ENCODE peak calls at places on chromosomes 11 and 22, in ten cellular contexts. M is gastrocnemius medialis, G is stomach, R is right lobe of liver, Z is body of pancreas, X is adrenal gland, H is ovary, D is heart left ventricle, W is HepG2, P is sigmoid colon. A is an unnamed sample.

GRCh38 chr11:776459-777287 is 614 bp downstream of the GATD1 start:
- DNase-seq in M (no peak), R (peak; percentile 58), Z (peak; percentile 35), X (peak; percentile 43), D (no peak), P (peak; percentile 70), G (no peak), W (no peak), H (peak; percentile 68), A (no peak)

GRCh38 chr11:63764201-63764711 is 4.3 kb downstream of the ZFTA start:
- DNase-seq in Z (no peak), H (no peak), G (no peak), W (no peak), P (peak; percentile 73), X (peak; percentile 17), R (no peak), M (no peak), D (peak; percentile 13), A (no peak)

GRCh38 chr11:99268895-99269294 is 248.1 kb downstream of the CNTN5 start:
- DNase-seq in Z (no peak), D (no peak), H (no peak), G (no peak), R (no peak), W (no peak), X (no peak), M (no peak), P (no peak), A (no peak)

GRCh38 chr22:30337461-30337778 is 10.7 kb upstream of the TBC1D10A start:
- DNase-seq in G (no peak), Z (no peak), H (no peak), D (no peak), M (no peak), W (no peak), X (no peak), P (no peak), R (peak; percentile 82), A (no peak)

GRCh38 chr22:42624551-42625106 is 9.9 kb upstream of the POLDIP3 start:
- DNase-seq in M (no peak), G (no peak), R (no peak), D (no peak), X (no peak), Z (no peak), H (no peak), P (no peak), W (no peak), A (no peak)

GRCh38 chr11:34373727-34374126 is 15.9 kb upstream of the ABTB2 start:
- DNase-seq in H (no peak), P (no peak), G (no peak), D (no peak), X (no peak), Z (no peak), M (no peak), W (no peak), R (no peak), A (no peak)

GRCh38 chr22:39208013-39208680 is 36.6 kb downstream of the PDGFB start:
- DNase-seq in H (no peak), M (no peak), R (no peak), P (peak; percentile 62), X (no peak), Z (peak; percentile 25), D (no peak), W (no peak), G (no peak), A (no peak)

GRCh38 chr22:38734203-38735100 is 21.3 kb downstream of the SUN2 start:
- DNase-seq in G (no peak), H (peak; percentile 42), D (no peak), R (no peak), M (no peak), W (no peak), Z (no peak), X (no peak), P (no peak), A (no peak)

GRCh38 chr11:76660533-76661305 is 9.8 kb downstream of the LRRC32 start:
- DNase-seq in R (peak; percentile 37), Z (no peak), D (peak; percentile 4), M (no peak), X (no peak), W (no peak), G (no peak), P (peak; percentile 62), H (peak; percentile 33), A (no peak)

GRCh38 chr11:71482216-71482615 is 29.2 kb downstream of the NADSYN1 start:
- DNase-seq in W (no peak), P (no peak), G (no peak), H (no peak), R (no peak), M (no peak), D (no peak), Z (no peak), X (no peak), A (no peak)

GRCh38 chr22:42158456-42159132 is 28.0 kb upstream of the CYP2D6 start:
- DNase-seq in P (no peak), M (no peak), R (no peak), D (no peak), W (no peak), X (no peak), H (no peak), G (no peak), Z (no peak), A (no peak)

GRCh38 chr11:57349491-57350274 is 11.5 kb downstream of the P2RX3 start:
- DNase-seq in X (peak; percentile 65), P (peak; percentile 78), D (peak; percentile 65), R (peak; percentile 74), W (peak; percentile 35), M (peak; percentile 28), G (peak; percentile 74), H (peak; percentile 82), Z (peak; percentile 70), A (peak; percentile 23)

GRCh38 chr11:86632499-86633269 is 39.7 kb downstream of the ME3 start:
- DNase-seq in G (no peak), M (no peak), Z (no peak), X (peak; percentile 85), H (no peak), W (peak; percentile 28), P (peak; percentile 66), R (no peak), D (no peak), A (no peak)

GRCh38 chr11:72864692-72865655 is 50.8 kb downstream of the ATG16L2 start:
- DNase-seq in R (no peak), H (no peak), D (peak; percentile 33), Z (no peak), G (no peak), M (no peak), W (no peak), P (no peak), X (peak; percentile 17), A (no peak)

GRCh38 chr22:26551568-26551967 is 38.4 kb downstream of the TPST2 start:
- DNase-seq in X (no peak), W (no peak), R (no peak), M (no peak), P (no peak), D (no peak), Z (no peak), H (no peak), G (no peak), A (no peak)

GRCh38 chr11:77063861-77064260 is 2.9 kb upstream of the CAPN5 start:
- DNase-seq in X (no peak), W (no peak), Z (no peak), H (no peak), G (peak; percentile 24), P (peak; percentile 33), D (no peak), R (no peak), M (no peak), A (no peak)

GRCh38 chr22:20407829-20408228 is 13.9 kb downstream of the ZNF74 start:
- DNase-seq in Z (no peak), G (no peak), H (no peak), R (peak; percentile 27), P (no peak), W (no peak), X (no peak), D (no peak), M (no peak), A (no peak)

GRCh38 chr11:5705688-5706087 is 16.1 kb downstream of the TRIM22 start:
- DNase-seq in M (no peak), Z (no peak), D (no peak), X (no peak), G (no peak), P (no peak), H (no peak), W (no peak), R (no peak), A (no peak)

GRCh38 chr22:46280999-46281623 is 13.3 kb downstream of the TTC38 start:
- DNase-seq in W (no peak), R (no peak), H (peak; percentile 29), G (no peak), M (peak; percentile 30), Z (no peak), D (no peak), X (no peak), P (peak; percentile 53), A (no peak)

GRCh38 chr11:8384199-8384821 is 120.6 kb upstream of the LMO1 start:
- DNase-seq in M (no peak), G (peak; percentile 61), Z (peak; percentile 50), H (peak; percentile 75), D (no peak), X (peak; percentile 70), R (peak; percentile 40), W (no peak), P (peak; percentile 79), A (peak; percentile 41)
- H3K4me3 ChIP-seq in M (no peak overlapping the region), G (peak overlapping the region; percentile 5), Z (no peak overlapping the region), H (no peak overlapping the region), D (no peak overlapping the region), X (no peak overlapping the region), R (no peak overlapping the region), W (no peak overlapping the region), P (no peak overlapping the region), A (no peak overlapping the region)

GRCh38 chr22:50469377-50470305 is 5.2 kb downstream of the SBF1 start:
- DNase-seq in R (no peak), M (no peak), Z (peak; percentile 47), P (peak; percentile 70), W (no peak), H (no peak), G (peak; percentile 83), D (no peak), X (peak; percentile 38), A (peak; percentile 56)
- TF ChIP-seq POLR2A in R (no peak), M (no peak), Z (no peak), P (no peak), W (no peak), H (no peak), G (no peak), D (no peak), X (no peak), A (no peak)

GRCh38 chr22:48442663-48443062 is 1385.0 kb downstream of the BRD1 start:
- DNase-seq in Z (no peak), W (no peak), X (no peak), H (no peak), P (no peak), R (peak; percentile 39), G (no peak), M (no peak), D (no peak), A (no peak)
- H3K9me3 ChIP-seq in Z (no peaks in the 10 kb centered on the region), W (no peaks in the 10 kb centered on the region), X (no peaks in the 10 kb centered on the region), H (no peaks in the 10 kb centered on the region), P (no peaks in the 10 kb centered on the region), R (no peaks in the 10 kb centered on the region), G (no peaks in the 10 kb centered on the region), M (no peaks in the 10 kb centered on the region), D (no peaks in the 10 kb centered on the region), A (no peaks in the 10 kb centered on the region)

GRCh38 chr11:24311974-24312373 is 184.9 kb upstream of the LUZP2 start:
- DNase-seq in G (no peak), X (no peak), P (no peak), W (no peak), D (no peak), H (no peak), M (no peak), R (no peak), Z (no peak), A (no peak)
- H3K4me3 ChIP-seq in G (no peak overlapping the region), X (no peak overlapping the region), P (no peak overlapping the region), W (no peak overlapping the region), D (no peak overlapping the region), H (no peak overlapping the region), M (no peak overlapping the region), R (no peak overlapping the region), Z (no peak overlapping the region), A (no peak overlapping the region)

A was measured in prostate gland.